ENCODE peak calls at places on chromosomes 5 and 9, in five cellular contexts. W, D, Q, K and T are unnamed samples.
A peak's percentile ranks its signal among the peaks of the same experiment; 100 is the strongest.

GRCh38 chr5:36049949-36050348 is 16.7 kb downstream of the UGT3A2 start:
- DNase-seq in W (no peak), K (no peak), Q (no peak), D (no peak), T (no peak)

GRCh38 chr9:128192601-128193371 is 1.4 kb upstream of the CIZ1 start:
- DNase-seq in W (peak; percentile 89), D (no peak), K (peak; percentile 88), Q (peak; percentile 96), T (peak; percentile 73)

GRCh38 chr5:128053291-128053954 is 30.1 kb upstream of the SLC12A2 start:
- DNase-seq in Q (no peak), W (no peak), K (no peak), D (no peak), T (peak; percentile 11)

GRCh38 chr5:113378960-113379541 is 55.7 kb downstream of the TSSK1B start:
- DNase-seq in K (peak; percentile 67), W (peak; percentile 49), Q (peak; percentile 72), D (no peak), T (no peak)

GRCh38 chr5:172303090-172303995 is 19.8 kb upstream of the UBTD2 start:
- DNase-seq in Q (no peak), W (no peak), D (no peak), K (no peak), T (no peak)

GRCh38 chr5:59187772-59188347 is 605.0 kb downstream of the RAB3C start:
- DNase-seq in K (no peak), W (no peak), Q (no peak), D (no peak), T (no peak)

GRCh38 chr9:108439967-108440366 is 415.8 kb downstream of the ACTL7B start:
- DNase-seq in D (no peak), W (no peak), K (no peak), Q (no peak), T (peak; percentile 73)

GRCh38 chr5:69467442-69468225 is 25.0 kb upstream of the OCLN start:
- DNase-seq in W (no peak), K (no peak), Q (no peak), D (no peak), T (no peak)

GRCh38 chr9:135500071-135500524 is 384 bp upstream of the MRPS2 start:
- DNase-seq in Q (no peak), K (no peak), W (no peak), D (no peak), T (no peak)

GRCh38 chr5:177194278-177194677 is 60.7 kb downstream of the NSD1 start:
- DNase-seq in Q (no peak), K (peak; percentile 33), W (no peak), D (no peak), T (peak; percentile 97)

GRCh38 chr5:140358738-140359310 is 1.2 kb upstream of the SLC4A9 start:
- DNase-seq in Q (peak; percentile 13), W (peak; percentile 17), K (peak; percentile 72), D (no peak), T (no peak)

GRCh38 chr9:16543691-16544090 is 326.8 kb downstream of the BNC2 start:
- DNase-seq in W (no peak), K (no peak), Q (no peak), D (no peak), T (no peak)

GRCh38 chr5:90967851-90968250 is 409.3 kb downstream of the ADGRV1 start:
- DNase-seq in W (no peak), D (no peak), Q (no peak), K (no peak), T (no peak)

GRCh38 chr9:130263601-130264413 is 1.8 kb upstream of the HMCN2 start:
- DNase-seq in W (peak; percentile 70), D (no peak), K (no peak), Q (peak; percentile 56), T (no peak)

GRCh38 chr5:177455036-177455660 is 8.5 kb downstream of the PRR7 start:
- DNase-seq in Q (peak; percentile 88), D (peak; percentile 32), K (peak; percentile 84), W (peak; percentile 92), T (no peak)

GRCh38 chr5:17838506-17838905 is 204.2 kb downstream of the TAF11L14 start:
- DNase-seq in D (no peak), Q (no peak), W (no peak), K (no peak), T (no peak)

GRCh38 chr9:37976714-37977477 is 73.0 kb upstream of the SLC25A51 start:
- DNase-seq in W (no peak), K (no peak), Q (no peak), D (no peak), T (peak; percentile 49)

GRCh38 chr9:134040176-134040565 is 14.9 kb downstream of the BRD3OS start:
- DNase-seq in K (no peak), D (no peak), W (no peak), Q (no peak), T (no peak)

GRCh38 chr5:375336-375920 is 53.9 kb downstream of the AHRR start:
- DNase-seq in D (no peak), Q (peak; percentile 43), W (no peak), K (no peak), T (no peak)

GRCh38 chr5:164350236-164350635 is 844.8 kb downstream of the MAT2B start:
- DNase-seq in Q (no peak), D (no peak), K (no peak), W (no peak), T (no peak)

GRCh38 chr9:135904121-135904520 is 3.2 kb downstream of the CAMSAP1 start:
- DNase-seq in D (no peak), Q (no peak), K (no peak), W (no peak), T (no peak)

GRCh38 chr9:120925535-120926396 is 830 bp downstream of the TRAF1 start:
- DNase-seq in D (no peak), W (no peak), Q (peak; percentile 86), K (peak; percentile 69), T (no peak)

GRCh38 chr9:124341455-124342170 is 73.6 kb downstream of the PSMB7 start:
- DNase-seq in W (no peak), D (no peak), K (no peak), Q (no peak), T (no peak)

GRCh38 chr9:371349-371748 is 156.7 kb downstream of the DOCK8 start:
- DNase-seq in D (no peak), W (no peak), K (no peak), Q (no peak), T (no peak)